ENCODE peak calls at places on chromosomes 5 and 9, in eight cellular contexts. One of them, this sample, is unnamed.

GRCh38 chr5:167816354-167816753 is 475.1 kb upstream of the WWC1 start:
- DNase-seq in kidney glomerular epithelial cell: no peak
- DNase-seq in heart right ventricle: no peak
- DNase-seq in iris pigment epithelial cell: peak; percentile 50
- DNase-seq in M059J: peak; percentile 85
- DNase-seq in lower leg skin: no peak
- DNase-seq in left cardiac atrium: no peak
- DNase-seq in WERI-Rb-1: no peak
- DNase-seq in this sample: no peak

GRCh38 chr5:132096904-132097303 is 23.3 kb downstream of the CSF2 start:
- DNase-seq in kidney glomerular epithelial cell: no peak
- DNase-seq in heart right ventricle: no peak
- DNase-seq in iris pigment epithelial cell: no peak
- DNase-seq in M059J: no peak
- DNase-seq in lower leg skin: no peak
- DNase-seq in left cardiac atrium: no peak
- DNase-seq in WERI-Rb-1: no peak
- DNase-seq in this sample: no peak

GRCh38 chr9:16915126-16915831 is 44.8 kb upstream of the BNC2 start:
- DNase-seq in kidney glomerular epithelial cell: no peak
- DNase-seq in heart right ventricle: no peak
- DNase-seq in iris pigment epithelial cell: no peak
- DNase-seq in M059J: peak; percentile 48
- DNase-seq in lower leg skin: no peak
- DNase-seq in left cardiac atrium: no peak
- DNase-seq in WERI-Rb-1: no peak
- DNase-seq in this sample: no peak

GRCh38 chr5:142110046-142110531 is 1.5 kb downstream of the NDFIP1 start:
- DNase-seq in kidney glomerular epithelial cell: no peak
- DNase-seq in heart right ventricle: no peak
- DNase-seq in iris pigment epithelial cell: peak; percentile 71
- DNase-seq in M059J: peak; percentile 55
- DNase-seq in lower leg skin: no peak
- DNase-seq in left cardiac atrium: no peak
- DNase-seq in WERI-Rb-1: no peak
- DNase-seq in this sample: no peak

GRCh38 chr9:121354141-121354540 is 15.9 kb downstream of the STOM start:
- DNase-seq in kidney glomerular epithelial cell: no peak
- DNase-seq in heart right ventricle: peak; percentile 73
- DNase-seq in iris pigment epithelial cell: no peak
- DNase-seq in M059J: no peak
- DNase-seq in lower leg skin: no peak
- DNase-seq in left cardiac atrium: peak; percentile 53
- DNase-seq in WERI-Rb-1: no peak
- DNase-seq in this sample: no peak

GRCh38 chr9:77851862-77852602 is 179.6 kb downstream of the GNAQ start:
- DNase-seq in kidney glomerular epithelial cell: no peak
- DNase-seq in heart right ventricle: no peak
- DNase-seq in iris pigment epithelial cell: no peak
- DNase-seq in M059J: no peak
- DNase-seq in lower leg skin: no peak
- DNase-seq in left cardiac atrium: no peak
- DNase-seq in WERI-Rb-1: no peak
- DNase-seq in this sample: no peak

GRCh38 chr5:11248958-11249357 is 487.9 kb upstream of the DAP start:
- DNase-seq in kidney glomerular epithelial cell: no peak
- DNase-seq in heart right ventricle: no peak
- DNase-seq in iris pigment epithelial cell: no peak
- DNase-seq in M059J: no peak
- DNase-seq in lower leg skin: no peak
- DNase-seq in left cardiac atrium: no peak
- DNase-seq in WERI-Rb-1: no peak
- DNase-seq in this sample: no peak

GRCh38 chr9:132460240-132460639 is 50.2 kb downstream of the CFAP77 start:
- DNase-seq in kidney glomerular epithelial cell: no peak
- DNase-seq in heart right ventricle: no peak
- DNase-seq in iris pigment epithelial cell: no peak
- DNase-seq in M059J: no peak
- DNase-seq in lower leg skin: no peak
- DNase-seq in left cardiac atrium: no peak
- DNase-seq in WERI-Rb-1: no peak
- DNase-seq in this sample: no peak

GRCh38 chr9:128145536-128145935 is 3.7 kb upstream of the LCN2 start:
- DNase-seq in kidney glomerular epithelial cell: no peak
- DNase-seq in heart right ventricle: no peak
- DNase-seq in iris pigment epithelial cell: no peak
- DNase-seq in M059J: no peak
- DNase-seq in lower leg skin: no peak
- DNase-seq in left cardiac atrium: no peak
- DNase-seq in WERI-Rb-1: no peak
- DNase-seq in this sample: no peak

This sample was measured in iPS DF 6.9.